ENCODE peak calls at places on chromosomes 6 and 20, in four cellular contexts. Z is uterus; X is CD4-positive, alpha-beta memory T cell; N is naive thymus-derived CD4-positive, alpha-beta T cell. E is an unnamed sample.

GRCh38 chr6:152118678-152119077 is 311.2 kb downstream of the ESR1 start:
- DNase-seq in N (no peak), Z (no peak), X (no peak), E (no peak)

GRCh38 chr20:22691369-22692118 is 107.2 kb upstream of the FOXA2 start:
- DNase-seq in X (peak; percentile 17), N (no peak), Z (peak; percentile 52), E (peak; percentile 42)

GRCh38 chr6:164109770-164110140 is 695.2 kb downstream of the QKI start:
- DNase-seq in N (no peak), X (no peak), Z (no peak), E (no peak)

GRCh38 chr6:56806368-56806767 is 148.5 kb upstream of the BEND6 start:
- DNase-seq in N (no peak), Z (no peak), X (no peak), E (no peak)

GRCh38 chr6:28211840-28212509 is 13.1 kb upstream of the ZSCAN9 start:
- DNase-seq in Z (no peak), N (no peak), X (no peak), E (no peak)

GRCh38 chr6:119713903-119714302 is 364.3 kb upstream of the MAN1A1 start:
- DNase-seq in Z (no peak), N (no peak), X (no peak), E (no peak)

GRCh38 chr6:87731818-87732661 is 30.0 kb upstream of the AKIRIN2 start:
- DNase-seq in N (peak; percentile 22), Z (peak; percentile 85), X (peak; percentile 55), E (peak; percentile 53)

GRCh38 chr6:143529095-143529494 is 17.6 kb upstream of the FUCA2 start:
- DNase-seq in Z (no peak), N (no peak), X (no peak), E (no peak)

GRCh38 chr20:62622877-62623487 is 19.3 kb upstream of the SLCO4A1 start:
- DNase-seq in X (no peak), Z (no peak), N (no peak), E (no peak)

GRCh38 chr6:127641905-127642304 is 64.9 kb downstream of the C6orf58 start:
- DNase-seq in N (no peak), Z (no peak), X (no peak), E (no peak)

GRCh38 chr6:73032586-73032985 is 192.7 kb downstream of the KHDC1L start:
- DNase-seq in X (no peak), N (no peak), Z (no peak), E (no peak)

GRCh38 chr6:11609324-11610071 is 71.9 kb downstream of the TMEM170B start:
- DNase-seq in X (no peak), N (no peak), Z (peak; percentile 58), E (no peak)

GRCh38 chr6:42374027-42374669 is 77.6 kb downstream of the TRERF1 start:
- DNase-seq in Z (no peak), N (no peak), X (no peak), E (no peak)

GRCh38 chr6:8243462-8243861 is 141.1 kb upstream of the EEF1E1 start:
- DNase-seq in Z (no peak), X (no peak), N (no peak), E (no peak)

GRCh38 chr6:137261393-137262154 is 42.4 kb upstream of the IFNGR1 start:
- DNase-seq in X (peak; percentile 37), N (no peak), Z (no peak), E (no peak)

DNA sequence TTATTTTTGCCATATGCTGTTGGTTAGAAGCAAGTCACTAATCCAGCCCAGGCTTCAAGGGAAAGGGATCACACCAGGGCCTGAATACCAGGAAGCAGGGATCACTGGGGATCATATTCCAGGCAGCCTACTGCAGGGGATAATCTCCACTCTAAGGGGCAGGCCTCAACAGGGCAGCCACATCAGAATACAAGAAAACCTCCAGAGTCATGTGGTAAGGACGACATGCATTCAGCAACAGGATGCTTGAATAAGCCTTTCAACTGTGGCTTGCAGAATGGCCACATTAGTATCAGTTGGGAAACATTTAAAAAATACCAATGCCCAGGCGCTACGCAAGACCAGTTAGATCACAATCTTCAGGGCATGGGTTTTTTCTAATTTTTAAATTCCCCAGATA is 109.1 kb downstream of the LY86 start:
- DNase-seq in X (no peak), N (no peak), Z (peak; percentile 5), E (no peak)
- H3K27ac ChIP-seq in X (no peak overlapping the region), N (no peak overlapping the region), Z (peak overlapping the region; percentile 16), E (no peak overlapping the region)

GRCh38 chr6:108697646-108698161 is 137.0 kb downstream of the FOXO3 start:
- DNase-seq in X (no peak), Z (no peak), N (no peak), E (no peak)

GRCh38 chr6:108699290-108700041 is 138.7 kb downstream of the FOXO3 start:
- DNase-seq in X (no peak), N (no peak), Z (peak; percentile 44), E (no peak)

GRCh38 chr6:108694816-108695215 is 134.1 kb downstream of the FOXO3 start:
- DNase-seq in X (no peak), Z (no peak), N (no peak), E (no peak)

GRCh38 chr6:108702106-108702851 is 141.6 kb downstream of the FOXO3 start:
- DNase-seq in X (no peak), N (no peak), Z (no peak), E (no peak)

GRCh38 chr6:108698593-108699289 is 138.0 kb downstream of the FOXO3 start:
- DNase-seq in N (no peak), Z (no peak), X (no peak), E (no peak)
- H3K27ac ChIP-seq in N (no peak overlapping the region), Z (peak overlapping the region; percentile 5), X (no peak overlapping the region), E (no peak overlapping the region)

DNA sequence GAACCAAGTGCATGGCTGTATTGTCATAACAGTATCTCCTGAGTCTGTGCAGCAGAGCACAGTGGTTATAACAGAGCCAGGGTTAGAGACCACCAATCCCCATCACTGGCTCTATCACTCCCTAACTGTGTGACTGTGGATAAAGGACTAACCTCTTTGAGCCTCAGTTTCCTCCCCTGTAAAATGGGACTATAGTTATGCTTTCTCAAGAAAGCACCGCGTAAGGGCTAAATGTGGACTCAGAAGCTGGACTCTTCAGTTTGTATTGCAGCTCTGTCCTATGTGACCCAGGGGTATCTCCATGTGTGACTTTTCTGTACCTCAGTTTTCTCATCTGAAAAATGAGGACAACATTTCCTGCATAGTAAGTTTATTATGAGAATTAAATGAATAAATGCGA is 59.9 kb downstream of the TRAM2 start:
- DNase-seq in Z (no peak), N (no peak), X (no peak), E (no peak)
- H3K27ac ChIP-seq in Z (peak overlapping the region; percentile 94), N (no peak overlapping the region), X (no peak overlapping the region), E (no peak overlapping the region)

GRCh38 chr6:125269328-125269985 is 32.3 kb downstream of the HDDC2 start:
- DNase-seq in N (no peak), X (no peak), Z (no peak), E (no peak)
- H3K27ac ChIP-seq in N (no peak overlapping the region), X (no peak overlapping the region), Z (no peak overlapping the region), E (no peak overlapping the region)

GRCh38 chr20:18774207-18774606 is 39.4 kb upstream of the SCP2D1 start:
- DNase-seq in X (no peak), Z (no peak), N (no peak), E (no peak)
- H3K27ac ChIP-seq in X (no peak overlapping the region), Z (no peak overlapping the region), N (no peak overlapping the region), E (no peak overlapping the region)

GRCh38 chr20:32089637-32090330 is 19.7 kb upstream of the TM9SF4 start:
- DNase-seq in Z (no peak), X (no peak), N (no peak), E (no peak)
- H3K27ac ChIP-seq in Z (no peak overlapping the region), X (no peak overlapping the region), N (no peak overlapping the region), E (no peak overlapping the region)

E was measured in CD8-positive, alpha-beta T cell.